ENCODE peak calls at places on chromosome 16, in five cellular contexts. F is neural progenitor cell; O is lung; R is ovary; J is CD8-positive, alpha-beta T cell. I is an unnamed sample.

GRCh38 chr16:78485188-78485898 is 385.9 kb downstream of the WWOX start:
- DNase-seq in F (no peak), O (no peak), R (no peak), J (no peak), I (no peak)

GRCh38 chr16:14003119-14003570 is 68.0 kb upstream of the MRTFB start:
- DNase-seq in F (peak; percentile 83), O (peak; percentile 56), R (peak; percentile 63), J (no peak), I (peak; percentile 88)

GRCh38 chr16:87407511-87408112 is 15.5 kb downstream of the MAP1LC3B start:
- DNase-seq in F (no peak), O (peak; percentile 78), R (peak; percentile 81), J (no peak), I (peak; percentile 40)

GRCh38 chr16:74987027-74987681 is 2.2 kb upstream of the WDR59 start:
- DNase-seq in F (no peak), O (no peak), R (no peak), J (no peak), I (no peak)

GRCh38 chr16:84928679-84929420 is 82.5 kb downstream of the ZDHHC7 start:
- DNase-seq in F (no peak), O (no peak), R (peak; percentile 86), J (no peak), I (no peak)

GRCh38 chr16:50208460-50208931 is 55.4 kb downstream of the TENT4B start:
- DNase-seq in F (no peak), O (no peak), R (no peak), J (no peak), I (no peak)

GRCh38 chr16:88685156-88686061 is 898 bp downstream of the SNAI3 start:
- DNase-seq in F (peak; percentile 52), O (no peak), R (no peak), J (peak; percentile 75), I (no peak)

GRCh38 chr16:85239871-85240270 is 127.6 kb upstream of the CIBAR2 start:
- DNase-seq in F (no peak), O (no peak), R (no peak), J (no peak), I (no peak)

GRCh38 chr16:49967012-49967559 is 57.9 kb upstream of the CNEP1R1 start:
- DNase-seq in F (no peak), O (no peak), R (no peak), J (no peak), I (peak; percentile 77)

GRCh38 chr16:72400257-72401078 is 228.5 kb upstream of the PMFBP1 start:
- DNase-seq in F (peak; percentile 77), O (no peak), R (no peak), J (peak; percentile 25), I (peak; percentile 51)

GRCh38 chr16:80122155-80122554 is 418.6 kb upstream of the DYNLRB2 start:
- DNase-seq in F (no peak), O (peak; percentile 48), R (peak; percentile 60), J (no peak), I (no peak)

GRCh38 chr16:77588389-77588788 is 133.9 kb upstream of the NUDT7 start:
- DNase-seq in F (no peak), O (no peak), R (no peak), J (no peak), I (no peak)

GRCh38 chr16:85859818-85860125 is 39.2 kb upstream of the IRF8 start:
- DNase-seq in F (no peak), O (no peak), R (no peak), J (no peak), I (no peak)

GRCh38 chr16:88857728-88858339 is 907 bp downstream of the TRAPPC2L start:
- DNase-seq in F (peak; percentile 88), O (peak; percentile 69), R (peak; percentile 82), J (peak; percentile 77), I (peak; percentile 85)

GRCh38 chr16:25023541-25023940 is 8.4 kb upstream of the ARHGAP17 start:
- DNase-seq in F (no peak), O (no peak), R (no peak), J (no peak), I (no peak)

GRCh38 chr16:64132686-64133085 is 989.2 kb downstream of the CDH11 start:
- DNase-seq in F (no peak), O (no peak), R (no peak), J (no peak), I (peak; percentile 34)

GRCh38 chr16:69326172-69326873 is 4.1 kb downstream of the PDF start:
- DNase-seq in F (no peak), O (no peak), R (no peak), J (no peak), I (no peak)

GRCh38 chr16:20676268-20676828 is 21.1 kb downstream of the ACSM1 start:
- DNase-seq in F (no peak), O (no peak), R (no peak), J (no peak), I (no peak)

GRCh38 chr16:67917140-67917851 is 14.4 kb downstream of the CTRL start:
- DNase-seq in F (no peak), O (no peak), R (peak; percentile 60), J (no peak), I (peak; percentile 61)

GRCh38 chr16:68499011-68499410 is 40.1 kb upstream of the ZFP90 start:
- DNase-seq in F (no peak), O (no peak), R (no peak), J (no peak), I (peak; percentile 77)

GRCh38 chr16:11233727-11234376 is 22.2 kb downstream of the SOCS1 start:
- DNase-seq in F (no peak), O (no peak), R (no peak), J (peak; percentile 65), I (no peak)
- TF ChIP-seq CTCF in F (no peak), O (no peak), R (no peak), J (no peak), I (no peak)

GRCh38 chr16:28258571-28258970 is 33.8 kb upstream of the SBK1 start:
- DNase-seq in F (peak; percentile 51), O (no peak), R (peak; percentile 46), J (no peak), I (no peak)
- H3K4me3 ChIP-seq in F (peak overlapping the region; percentile 35), O (no peak overlapping the region), R (no peak overlapping the region), J (no peak overlapping the region), I (no peak overlapping the region)

GRCh38 chr16:53085539-53086450 is 31.0 kb downstream of the CHD9 start:
- DNase-seq in F (no peak), O (no peak), R (no peak), J (no peak), I (peak; percentile 75)

GRCh38 chr16:53083123-53083522 is 28.3 kb downstream of the CHD9 start:
- DNase-seq in F (no peak), O (no peak), R (no peak), J (no peak), I (no peak)

GRCh38 chr16:53087101-53087500 is 32.3 kb downstream of the CHD9 start:
- DNase-seq in F (no peak), O (peak; percentile 52), R (no peak), J (no peak), I (no peak)

GRCh38 chr16:53084141-53084541 is 29.4 kb downstream of the CHD9 start:
- DNase-seq in F (no peak), O (peak; percentile 62), R (no peak), J (no peak), I (no peak)

DNA sequence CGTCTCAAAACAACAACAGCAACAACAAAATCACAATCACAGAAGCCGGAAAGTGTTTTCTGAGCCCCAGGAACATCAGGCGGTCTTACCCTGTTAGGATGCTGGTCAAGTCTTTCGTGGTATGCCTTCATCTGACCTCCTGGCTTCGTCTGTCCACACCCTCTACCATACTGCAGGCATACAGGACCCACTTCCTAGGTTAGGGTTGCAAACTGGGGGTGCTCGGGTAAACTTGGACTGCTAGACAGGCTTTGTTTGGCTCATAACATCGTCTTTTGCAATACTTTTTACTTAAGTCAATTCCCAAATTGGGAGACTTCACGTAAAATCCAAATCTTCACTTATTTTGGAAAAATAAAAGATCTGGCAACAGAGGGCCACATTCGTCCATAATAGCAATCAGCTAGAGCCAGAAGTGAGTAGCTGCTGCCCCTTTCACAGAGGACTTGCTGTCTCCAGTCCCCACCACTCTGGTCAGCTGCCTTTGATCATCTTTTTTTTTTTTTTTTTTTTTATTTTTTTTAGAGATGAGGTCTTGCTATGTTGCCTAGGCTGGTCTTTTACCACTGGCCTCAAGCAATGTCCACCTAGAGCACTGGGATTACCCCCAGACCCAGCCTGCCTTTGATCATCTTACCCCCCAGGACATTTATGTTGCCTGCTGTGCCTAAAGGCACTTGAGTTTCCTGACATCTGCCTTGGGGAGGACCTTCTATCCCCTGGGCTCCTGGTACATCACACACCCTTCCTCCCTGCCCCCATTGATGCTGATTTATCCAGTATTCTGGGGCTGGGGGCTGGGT is 30.1 kb downstream of the CHD9 start:
- DNase-seq in F (no peak), O (no peak), R (peak; percentile 54), J (no peak), I (peak; percentile 87)
- H3K4me1 ChIP-seq in F (peaks cover 29% of the 10 kb centered on the region), O (peaks cover 22% of the 10 kb centered on the region), R (peaks cover 22% of the 10 kb centered on the region), J (no peaks in the 10 kb centered on the region), I (peaks cover 58% of the 10 kb centered on the region)

DNA sequence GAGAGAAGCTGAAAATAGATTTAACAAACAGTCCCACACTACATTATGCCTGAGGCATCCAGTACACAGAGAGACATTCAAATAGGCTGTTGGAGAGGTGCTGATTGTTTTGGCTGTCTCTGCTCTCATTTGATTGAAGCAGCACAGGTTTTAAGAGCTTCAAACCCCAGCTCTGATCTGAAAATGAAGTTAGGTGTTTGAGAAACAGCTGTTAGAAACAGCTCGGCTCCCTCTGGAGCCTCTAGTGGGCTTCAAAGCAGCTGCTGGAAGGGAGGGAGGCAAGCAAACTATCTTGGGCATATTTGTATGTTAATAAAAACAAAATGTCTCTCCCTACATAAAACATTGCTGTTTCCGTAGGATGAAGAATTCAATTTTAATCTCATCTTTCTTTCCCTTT is 607.3 kb upstream of the GOT2 start:
- DNase-seq in F (peak; percentile 18), O (no peak), R (no peak), J (no peak), I (no peak)
- TF ChIP-seq CTCF in F (peak; percentile 28), O (no peak), R (no peak), J (no peak), I (no peak)

GRCh38 chr16:3953728-3954410 is 73.4 kb upstream of the CREBBP start:
- DNase-seq in F (peak; percentile 57), O (no peak), R (peak; percentile 30), J (no peak), I (no peak)
- H3K4me3 ChIP-seq in F (no peak overlapping the region), O (no peak overlapping the region), R (no peak overlapping the region), J (no peak overlapping the region), I (no peak overlapping the region)